ENCODE peak calls at places on chromosome 10, in six cellular contexts. One of them, this sample, is unnamed.
A peak's percentile ranks its signal among the peaks of the same experiment; 100 is the strongest.

GRCh38 chr10:4061441-4061951 is 276.5 kb upstream of the KLF6 start:
- DNase-seq in neuronal stem cell: no peak
- DNase-seq in LoVo: no peak
- DNase-seq in RWPE1: no peak
- DNase-seq in tibial nerve: peak; percentile 62
- DNase-seq in stimulated activated CD8-positive, alpha-beta memory T cell treated with anti-CD3 and anti-CD28 coated beads, Interleukin-4, amount 100 ng/mL, for 24 hours: no peak
- DNase-seq in this sample: no peak

GRCh38 chr10:77643795-77644468 is 6.3 kb upstream of the KCNMA1 start:
- DNase-seq in neuronal stem cell: no peak
- DNase-seq in LoVo: peak; percentile 45
- DNase-seq in RWPE1: peak; percentile 46
- DNase-seq in tibial nerve: no peak
- DNase-seq in stimulated activated CD8-positive, alpha-beta memory T cell treated with anti-CD3 and anti-CD28 coated beads, Interleukin-4, amount 100 ng/mL, for 24 hours: no peak
- DNase-seq in this sample: no peak

GRCh38 chr10:57579926-57580325 is 687.8 kb downstream of the IPMK start:
- DNase-seq in neuronal stem cell: peak; percentile 29
- DNase-seq in LoVo: peak; percentile 31
- DNase-seq in RWPE1: peak; percentile 1
- DNase-seq in tibial nerve: no peak
- DNase-seq in stimulated activated CD8-positive, alpha-beta memory T cell treated with anti-CD3 and anti-CD28 coated beads, Interleukin-4, amount 100 ng/mL, for 24 hours: no peak
- DNase-seq in this sample: no peak

GRCh38 chr10:82266438-82266837 is 391.4 kb downstream of the NRG3 start:
- DNase-seq in neuronal stem cell: no peak
- DNase-seq in LoVo: no peak
- DNase-seq in RWPE1: no peak
- DNase-seq in tibial nerve: no peak
- DNase-seq in stimulated activated CD8-positive, alpha-beta memory T cell treated with anti-CD3 and anti-CD28 coated beads, Interleukin-4, amount 100 ng/mL, for 24 hours: no peak
- DNase-seq in this sample: no peak

GRCh38 chr10:117165557-117166419 is 27.7 kb upstream of the VAX1 start:
- DNase-seq in neuronal stem cell: peak; percentile 75
- DNase-seq in LoVo: peak; percentile 36
- DNase-seq in RWPE1: peak; percentile 87
- DNase-seq in tibial nerve: no peak
- DNase-seq in stimulated activated CD8-positive, alpha-beta memory T cell treated with anti-CD3 and anti-CD28 coated beads, Interleukin-4, amount 100 ng/mL, for 24 hours: no peak
- DNase-seq in this sample: no peak

GRCh38 chr10:57657164-57657765 is 610.4 kb downstream of the IPMK start:
- DNase-seq in neuronal stem cell: peak; percentile 70
- DNase-seq in LoVo: peak; percentile 66
- DNase-seq in RWPE1: peak; percentile 59
- DNase-seq in tibial nerve: peak; percentile 41
- DNase-seq in stimulated activated CD8-positive, alpha-beta memory T cell treated with anti-CD3 and anti-CD28 coated beads, Interleukin-4, amount 100 ng/mL, for 24 hours: no peak
- DNase-seq in this sample: no peak

GRCh38 chr10:61899045-61899444 is 2.5 kb upstream of the ARID5B start:
- DNase-seq in neuronal stem cell: no peak
- DNase-seq in LoVo: no peak
- DNase-seq in RWPE1: peak; percentile 74
- DNase-seq in tibial nerve: no peak
- DNase-seq in stimulated activated CD8-positive, alpha-beta memory T cell treated with anti-CD3 and anti-CD28 coated beads, Interleukin-4, amount 100 ng/mL, for 24 hours: no peak
- DNase-seq in this sample: peak; percentile 16

GRCh38 chr10:6530211-6530840 is 49.8 kb downstream of the PRKCQ start:
- DNase-seq in neuronal stem cell: no peak
- DNase-seq in LoVo: no peak
- DNase-seq in RWPE1: no peak
- DNase-seq in tibial nerve: no peak
- DNase-seq in stimulated activated CD8-positive, alpha-beta memory T cell treated with anti-CD3 and anti-CD28 coated beads, Interleukin-4, amount 100 ng/mL, for 24 hours: peak; percentile 55
- DNase-seq in this sample: peak; percentile 58

GRCh38 chr10:88439932-88440331 is 143.2 kb downstream of the RNLS start:
- DNase-seq in neuronal stem cell: no peak
- DNase-seq in LoVo: no peak
- DNase-seq in RWPE1: no peak
- DNase-seq in tibial nerve: no peak
- DNase-seq in stimulated activated CD8-positive, alpha-beta memory T cell treated with anti-CD3 and anti-CD28 coated beads, Interleukin-4, amount 100 ng/mL, for 24 hours: no peak
- DNase-seq in this sample: no peak

GRCh38 chr10:16436367-16436757 is 448 bp upstream of the PTER start:
- DNase-seq in neuronal stem cell: no peak
- DNase-seq in LoVo: no peak
- DNase-seq in RWPE1: no peak
- DNase-seq in tibial nerve: no peak
- DNase-seq in stimulated activated CD8-positive, alpha-beta memory T cell treated with anti-CD3 and anti-CD28 coated beads, Interleukin-4, amount 100 ng/mL, for 24 hours: no peak
- DNase-seq in this sample: no peak

GRCh38 chr10:971150-971542 is 17.1 kb upstream of the GTPBP4 start:
- DNase-seq in neuronal stem cell: no peak
- DNase-seq in LoVo: no peak
- DNase-seq in RWPE1: no peak
- DNase-seq in tibial nerve: peak; percentile 21
- DNase-seq in stimulated activated CD8-positive, alpha-beta memory T cell treated with anti-CD3 and anti-CD28 coated beads, Interleukin-4, amount 100 ng/mL, for 24 hours: no peak
- DNase-seq in this sample: no peak

GRCh38 chr10:89278034-89278535 is 23.8 kb upstream of the IFIT2 start:
- DNase-seq in neuronal stem cell: no peak
- DNase-seq in LoVo: peak; percentile 89
- DNase-seq in RWPE1: peak; percentile 95
- DNase-seq in tibial nerve: peak; percentile 88
- DNase-seq in stimulated activated CD8-positive, alpha-beta memory T cell treated with anti-CD3 and anti-CD28 coated beads, Interleukin-4, amount 100 ng/mL, for 24 hours: no peak
- DNase-seq in this sample: no peak

GRCh38 chr10:132575320-132576201 is 38.0 kb downstream of the INPP5A start:
- DNase-seq in neuronal stem cell: no peak
- DNase-seq in LoVo: peak; percentile 16
- DNase-seq in RWPE1: no peak
- DNase-seq in tibial nerve: no peak
- DNase-seq in stimulated activated CD8-positive, alpha-beta memory T cell treated with anti-CD3 and anti-CD28 coated beads, Interleukin-4, amount 100 ng/mL, for 24 hours: no peak
- DNase-seq in this sample: no peak

GRCh38 chr10:87837445-87837844 is 19.4 kb upstream of the ATAD1 start:
- DNase-seq in neuronal stem cell: no peak
- DNase-seq in LoVo: no peak
- DNase-seq in RWPE1: no peak
- DNase-seq in tibial nerve: no peak
- DNase-seq in stimulated activated CD8-positive, alpha-beta memory T cell treated with anti-CD3 and anti-CD28 coated beads, Interleukin-4, amount 100 ng/mL, for 24 hours: no peak
- DNase-seq in this sample: no peak

GRCh38 chr10:122126763-122127659 is 138.0 kb downstream of the TACC2 start:
- DNase-seq in neuronal stem cell: no peak
- DNase-seq in LoVo: peak; percentile 83
- DNase-seq in RWPE1: peak; percentile 85
- DNase-seq in tibial nerve: no peak
- DNase-seq in stimulated activated CD8-positive, alpha-beta memory T cell treated with anti-CD3 and anti-CD28 coated beads, Interleukin-4, amount 100 ng/mL, for 24 hours: no peak
- DNase-seq in this sample: no peak

GRCh38 chr10:78264361-78264760 is 230.7 kb downstream of the RPS24 start:
- DNase-seq in neuronal stem cell: no peak
- DNase-seq in LoVo: no peak
- DNase-seq in RWPE1: no peak
- DNase-seq in tibial nerve: no peak
- DNase-seq in stimulated activated CD8-positive, alpha-beta memory T cell treated with anti-CD3 and anti-CD28 coated beads, Interleukin-4, amount 100 ng/mL, for 24 hours: no peak
- DNase-seq in this sample: no peak

GRCh38 chr10:111435871-111436270 is 359.0 kb downstream of the ADRA2A start:
- DNase-seq in neuronal stem cell: no peak
- DNase-seq in LoVo: no peak
- DNase-seq in RWPE1: no peak
- DNase-seq in tibial nerve: no peak
- DNase-seq in stimulated activated CD8-positive, alpha-beta memory T cell treated with anti-CD3 and anti-CD28 coated beads, Interleukin-4, amount 100 ng/mL, for 24 hours: no peak
- DNase-seq in this sample: no peak

GRCh38 chr10:1162481-1163203 is 106.5 kb downstream of the WDR37 start:
- DNase-seq in neuronal stem cell: no peak
- DNase-seq in LoVo: no peak
- DNase-seq in RWPE1: no peak
- DNase-seq in tibial nerve: no peak
- DNase-seq in stimulated activated CD8-positive, alpha-beta memory T cell treated with anti-CD3 and anti-CD28 coated beads, Interleukin-4, amount 100 ng/mL, for 24 hours: no peak
- DNase-seq in this sample: no peak

GRCh38 chr10:77240042-77240619 is 397.5 kb downstream of the KCNMA1 start:
- DNase-seq in neuronal stem cell: no peak
- DNase-seq in LoVo: no peak
- DNase-seq in RWPE1: no peak
- DNase-seq in tibial nerve: no peak
- DNase-seq in stimulated activated CD8-positive, alpha-beta memory T cell treated with anti-CD3 and anti-CD28 coated beads, Interleukin-4, amount 100 ng/mL, for 24 hours: no peak
- DNase-seq in this sample: no peak

GRCh38 chr10:114307731-114308130 is 68.7 kb downstream of the VWA2 start:
- DNase-seq in neuronal stem cell: no peak
- DNase-seq in LoVo: no peak
- DNase-seq in RWPE1: no peak
- DNase-seq in tibial nerve: no peak
- DNase-seq in stimulated activated CD8-positive, alpha-beta memory T cell treated with anti-CD3 and anti-CD28 coated beads, Interleukin-4, amount 100 ng/mL, for 24 hours: no peak
- DNase-seq in this sample: no peak

GRCh38 chr10:3775671-3776551 is 9.1 kb downstream of the KLF6 start:
- DNase-seq in neuronal stem cell: no peak
- DNase-seq in LoVo: no peak
- DNase-seq in RWPE1: no peak
- DNase-seq in tibial nerve: no peak
- DNase-seq in stimulated activated CD8-positive, alpha-beta memory T cell treated with anti-CD3 and anti-CD28 coated beads, Interleukin-4, amount 100 ng/mL, for 24 hours: no peak
- DNase-seq in this sample: no peak

GRCh38 chr10:120818301-120818700 is 32.9 kb upstream of the WDR11 start:
- DNase-seq in neuronal stem cell: peak; percentile 12
- DNase-seq in LoVo: no peak
- DNase-seq in RWPE1: no peak
- DNase-seq in tibial nerve: no peak
- DNase-seq in stimulated activated CD8-positive, alpha-beta memory T cell treated with anti-CD3 and anti-CD28 coated beads, Interleukin-4, amount 100 ng/mL, for 24 hours: no peak
- DNase-seq in this sample: no peak

GRCh38 chr10:13891542-13892431 is 305.0 kb downstream of the PRPF18 start:
- DNase-seq in neuronal stem cell: peak; percentile 36
- DNase-seq in LoVo: no peak
- DNase-seq in RWPE1: peak; percentile 11
- DNase-seq in tibial nerve: no peak
- DNase-seq in stimulated activated CD8-positive, alpha-beta memory T cell treated with anti-CD3 and anti-CD28 coated beads, Interleukin-4, amount 100 ng/mL, for 24 hours: no peak
- DNase-seq in this sample: no peak